ENCODE peak calls at places on chromosomes 1 and 21, in seven cellular contexts. One of them, this sample, is unnamed.

GRCh38 chr1:181936768-181937581 is 124.5 kb downstream of the ZNF648 start:
- DNase-seq in GM12865: peak; percentile 92
- DNase-seq in left ventricle myocardium inferior: no peak
- DNase-seq in gastrocnemius medialis: no peak
- DNase-seq in upper lobe of left lung: peak; percentile 43
- DNase-seq in mucosa of descending colon: peak; percentile 42
- DNase-seq in foreskin fibroblast: no peak
- DNase-seq in this sample: peak; percentile 20

GRCh38 chr1:28510350-28511223 is 4.7 kb downstream of the RCC1 start:
- DNase-seq in left ventricle myocardium inferior: no peak
- DNase-seq in mucosa of descending colon: no peak
- DNase-seq in gastrocnemius medialis: no peak
- DNase-seq in upper lobe of left lung: no peak
- DNase-seq in GM12865: peak; percentile 84
- DNase-seq in foreskin fibroblast: peak; percentile 69
- DNase-seq in this sample: peak; percentile 64

GRCh38 chr1:212432706-212433576 is at the start of gene NENF:
- DNase-seq in gastrocnemius medialis: peak; percentile 71
- DNase-seq in mucosa of descending colon: peak; percentile 93
- DNase-seq in left ventricle myocardium inferior: peak; percentile 88
- DNase-seq in upper lobe of left lung: peak; percentile 87
- DNase-seq in GM12865: peak; percentile 85
- DNase-seq in foreskin fibroblast: peak; percentile 96
- DNase-seq in this sample: peak; percentile 70

GRCh38 chr1:112674986-112675727 is 698 bp downstream of the MOV10 start:
- DNase-seq in mucosa of descending colon: no peak
- DNase-seq in foreskin fibroblast: peak; percentile 71
- DNase-seq in GM12865: no peak
- DNase-seq in upper lobe of left lung: no peak
- DNase-seq in gastrocnemius medialis: peak; percentile 36
- DNase-seq in left ventricle myocardium inferior: peak; percentile 49
- DNase-seq in this sample: peak; percentile 7

GRCh38 chr1:36962991-36963390 is 71.3 kb downstream of the GRIK3 start:
- DNase-seq in gastrocnemius medialis: no peak
- DNase-seq in foreskin fibroblast: no peak
- DNase-seq in left ventricle myocardium inferior: no peak
- DNase-seq in upper lobe of left lung: no peak
- DNase-seq in GM12865: no peak
- DNase-seq in mucosa of descending colon: no peak
- DNase-seq in this sample: no peak

GRCh38 chr21:25039461-25040380 is 567.6 kb downstream of the MRPL39 start:
- DNase-seq in left ventricle myocardium inferior: no peak
- DNase-seq in GM12865: peak; percentile 73
- DNase-seq in mucosa of descending colon: no peak
- DNase-seq in gastrocnemius medialis: no peak
- DNase-seq in upper lobe of left lung: no peak
- DNase-seq in foreskin fibroblast: no peak
- DNase-seq in this sample: peak; percentile 5

GRCh38 chr21:21238882-21239400 is 240.7 kb downstream of the NCAM2 start:
- DNase-seq in mucosa of descending colon: no peak
- DNase-seq in GM12865: no peak
- DNase-seq in foreskin fibroblast: no peak
- DNase-seq in upper lobe of left lung: no peak
- DNase-seq in left ventricle myocardium inferior: no peak
- DNase-seq in gastrocnemius medialis: no peak
- DNase-seq in this sample: no peak

GRCh38 chr1:50747394-50747793 is 212.7 kb downstream of the FAF1 start:
- DNase-seq in gastrocnemius medialis: no peak
- DNase-seq in mucosa of descending colon: no peak
- DNase-seq in foreskin fibroblast: no peak
- DNase-seq in left ventricle myocardium inferior: no peak
- DNase-seq in GM12865: no peak
- DNase-seq in upper lobe of left lung: no peak
- DNase-seq in this sample: no peak

GRCh38 chr1:112522621-112523020 is 13.9 kb downstream of the WNT2B start:
- DNase-seq in GM12865: no peak
- DNase-seq in left ventricle myocardium inferior: no peak
- DNase-seq in gastrocnemius medialis: no peak
- DNase-seq in upper lobe of left lung: no peak
- DNase-seq in foreskin fibroblast: peak; percentile 93
- DNase-seq in mucosa of descending colon: no peak
- DNase-seq in this sample: peak; percentile 93

GRCh38 chr1:77039739-77040138 is 172.5 kb downstream of the ST6GALNAC5 start:
- DNase-seq in left ventricle myocardium inferior: no peak
- DNase-seq in mucosa of descending colon: no peak
- DNase-seq in gastrocnemius medialis: no peak
- DNase-seq in foreskin fibroblast: peak; percentile 94
- DNase-seq in upper lobe of left lung: no peak
- DNase-seq in GM12865: no peak
- DNase-seq in this sample: peak; percentile 99

GRCh38 chr1:229855999-229856650 is 210.9 kb upstream of the GALNT2 start:
- DNase-seq in upper lobe of left lung: no peak
- DNase-seq in left ventricle myocardium inferior: no peak
- DNase-seq in mucosa of descending colon: no peak
- DNase-seq in GM12865: peak; percentile 84
- DNase-seq in gastrocnemius medialis: peak; percentile 53
- DNase-seq in foreskin fibroblast: peak; percentile 9
- DNase-seq in this sample: no peak
- H3K4me3 ChIP-seq in upper lobe of left lung: peak overlapping the region; percentile 5
- H3K4me3 ChIP-seq in left ventricle myocardium inferior: peak overlapping the region; percentile 10
- H3K4me3 ChIP-seq in mucosa of descending colon: no peak overlapping the region
- H3K4me3 ChIP-seq in GM12865: peak overlapping the region; percentile 34
- H3K4me3 ChIP-seq in gastrocnemius medialis: peak overlapping the region; percentile 19
- H3K4me3 ChIP-seq in foreskin fibroblast: peak overlapping the region; percentile 18
- H3K4me3 ChIP-seq in this sample: no peak overlapping the region

GRCh38 chr1:62832276-62832675 is 48.3 kb downstream of the ATG4C start:
- DNase-seq in mucosa of descending colon: no peak
- DNase-seq in upper lobe of left lung: no peak
- DNase-seq in gastrocnemius medialis: no peak
- DNase-seq in foreskin fibroblast: no peak
- DNase-seq in left ventricle myocardium inferior: no peak
- DNase-seq in GM12865: no peak
- DNase-seq in this sample: no peak

GRCh38 chr1:62823556-62823955 is 39.6 kb downstream of the ATG4C start:
- DNase-seq in GM12865: no peak
- DNase-seq in mucosa of descending colon: no peak
- DNase-seq in gastrocnemius medialis: no peak
- DNase-seq in left ventricle myocardium inferior: no peak
- DNase-seq in upper lobe of left lung: no peak
- DNase-seq in foreskin fibroblast: peak; percentile 11
- DNase-seq in this sample: no peak

DNA sequence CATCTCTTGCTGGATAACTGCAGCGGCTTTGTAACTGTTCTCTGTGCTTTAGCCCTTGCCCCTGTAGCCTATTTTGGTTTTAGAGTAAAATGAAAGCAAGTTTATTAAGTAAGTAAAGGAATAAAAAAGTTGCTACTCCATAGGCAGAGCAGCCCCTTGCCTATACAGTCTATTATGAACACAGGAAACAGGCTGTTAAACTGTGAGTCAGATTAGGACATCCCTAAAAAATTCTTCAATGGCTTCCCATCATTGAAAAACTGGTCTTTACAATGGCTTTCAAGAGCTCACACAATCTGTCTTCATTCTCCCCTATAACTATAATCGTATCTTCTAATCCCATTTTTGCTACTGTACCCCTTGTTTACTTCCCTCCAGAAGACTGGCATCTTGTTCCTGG is 43.0 kb downstream of the ATG4C start:
- DNase-seq in upper lobe of left lung: no peak
- DNase-seq in GM12865: no peak
- DNase-seq in gastrocnemius medialis: no peak
- DNase-seq in mucosa of descending colon: no peak
- DNase-seq in left ventricle myocardium inferior: no peak
- DNase-seq in foreskin fibroblast: peak; percentile 1
- DNase-seq in this sample: no peak
- TF ChIP-seq CTCF in upper lobe of left lung: no peak
- TF ChIP-seq CTCF in GM12865: no peak
- TF ChIP-seq CTCF in gastrocnemius medialis: no peak
- TF ChIP-seq CTCF in mucosa of descending colon: no peak
- TF ChIP-seq CTCF in left ventricle myocardium inferior: no peak
- TF ChIP-seq CTCF in foreskin fibroblast: no peak
- TF ChIP-seq CTCF in this sample: no peak

GRCh38 chr1:55039342-55040082 is at the start of gene PCSK9:
- DNase-seq in upper lobe of left lung: peak; percentile 70
- DNase-seq in gastrocnemius medialis: no peak
- DNase-seq in left ventricle myocardium inferior: no peak
- DNase-seq in mucosa of descending colon: peak; percentile 73
- DNase-seq in foreskin fibroblast: peak; percentile 55
- DNase-seq in GM12865: no peak
- DNase-seq in this sample: peak; percentile 66
- H3K4me3 ChIP-seq in upper lobe of left lung: peak within 1 kb of the TSS; percentile 41
- H3K4me3 ChIP-seq in gastrocnemius medialis: peak within 1 kb of the TSS; percentile 25
- H3K4me3 ChIP-seq in left ventricle myocardium inferior: peak within 1 kb of the TSS; percentile 50
- H3K4me3 ChIP-seq in mucosa of descending colon: no peak within 1 kb of the TSS
- H3K4me3 ChIP-seq in foreskin fibroblast: peak within 1 kb of the TSS; percentile 32
- H3K4me3 ChIP-seq in GM12865: no peak within 1 kb of the TSS
- H3K4me3 ChIP-seq in this sample: peak within 1 kb of the TSS; percentile 61

GRCh38 chr1:155228096-155228427 is 19.6 kb downstream of the MTX1 start:
- DNase-seq in upper lobe of left lung: no peak
- DNase-seq in GM12865: no peak
- DNase-seq in mucosa of descending colon: no peak
- DNase-seq in gastrocnemius medialis: no peak
- DNase-seq in foreskin fibroblast: no peak
- DNase-seq in left ventricle myocardium inferior: no peak
- DNase-seq in this sample: no peak
- TF ChIP-seq CTCF in upper lobe of left lung: no peak
- TF ChIP-seq CTCF in GM12865: no peak
- TF ChIP-seq CTCF in mucosa of descending colon: no peak
- TF ChIP-seq CTCF in gastrocnemius medialis: no peak
- TF ChIP-seq CTCF in foreskin fibroblast: no peak
- TF ChIP-seq CTCF in left ventricle myocardium inferior: no peak
- TF ChIP-seq CTCF in this sample: no peak

DNA sequence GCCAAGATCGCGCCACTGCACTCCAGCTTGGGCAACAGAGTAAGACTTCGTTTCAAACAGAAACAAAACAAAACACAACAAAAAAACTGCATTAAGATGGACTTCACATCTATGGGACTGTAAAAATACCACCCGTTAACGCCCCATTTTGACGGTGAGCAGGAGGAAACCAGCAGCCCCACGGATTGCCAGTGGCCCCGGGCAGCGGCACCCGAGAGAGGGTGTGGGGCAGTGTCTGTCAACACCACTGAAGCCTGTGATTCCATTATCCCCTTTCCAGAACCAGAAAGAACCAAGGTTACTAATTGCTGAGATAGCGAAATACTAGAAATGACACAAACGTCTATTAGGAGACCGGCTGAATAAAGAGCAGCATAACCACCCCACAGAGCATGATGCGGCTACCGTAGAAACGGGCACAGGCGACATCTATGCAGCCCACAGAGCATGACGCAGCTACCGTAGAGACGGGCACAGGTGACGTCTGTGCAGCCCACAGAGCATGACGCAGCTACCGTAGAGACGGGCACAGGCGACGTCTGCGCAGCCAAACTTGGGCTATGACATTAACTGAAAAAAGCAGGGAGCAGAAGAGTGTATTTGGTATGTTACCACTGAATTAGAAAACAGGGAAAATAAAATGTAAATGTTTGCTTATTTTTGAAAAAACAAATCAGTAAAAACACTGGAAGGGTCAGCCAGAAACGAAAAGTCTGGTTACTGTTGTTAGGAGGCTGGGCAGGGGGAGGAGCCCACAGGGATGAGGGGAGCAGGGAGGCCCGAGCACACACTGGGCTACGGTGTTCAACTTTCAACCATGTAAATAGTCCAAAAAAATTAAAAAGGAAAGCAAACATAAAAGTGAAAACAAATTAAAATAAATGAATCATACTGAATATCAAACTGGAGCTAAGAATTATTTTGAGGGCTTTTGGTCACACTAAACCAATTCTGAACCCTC is 96.5 kb downstream of the NPHP4 start:
- DNase-seq in left ventricle myocardium inferior: no peak
- DNase-seq in gastrocnemius medialis: no peak
- DNase-seq in foreskin fibroblast: no peak
- DNase-seq in GM12865: no peak
- DNase-seq in upper lobe of left lung: no peak
- DNase-seq in mucosa of descending colon: no peak
- DNase-seq in this sample: no peak
- H3K4me3 ChIP-seq in left ventricle myocardium inferior: no peak overlapping the region
- H3K4me3 ChIP-seq in gastrocnemius medialis: no peak overlapping the region
- H3K4me3 ChIP-seq in foreskin fibroblast: no peak overlapping the region
- H3K4me3 ChIP-seq in GM12865: no peak overlapping the region
- H3K4me3 ChIP-seq in upper lobe of left lung: no peak overlapping the region
- H3K4me3 ChIP-seq in mucosa of descending colon: no peak overlapping the region
- H3K4me3 ChIP-seq in this sample: no peak overlapping the region

DNA sequence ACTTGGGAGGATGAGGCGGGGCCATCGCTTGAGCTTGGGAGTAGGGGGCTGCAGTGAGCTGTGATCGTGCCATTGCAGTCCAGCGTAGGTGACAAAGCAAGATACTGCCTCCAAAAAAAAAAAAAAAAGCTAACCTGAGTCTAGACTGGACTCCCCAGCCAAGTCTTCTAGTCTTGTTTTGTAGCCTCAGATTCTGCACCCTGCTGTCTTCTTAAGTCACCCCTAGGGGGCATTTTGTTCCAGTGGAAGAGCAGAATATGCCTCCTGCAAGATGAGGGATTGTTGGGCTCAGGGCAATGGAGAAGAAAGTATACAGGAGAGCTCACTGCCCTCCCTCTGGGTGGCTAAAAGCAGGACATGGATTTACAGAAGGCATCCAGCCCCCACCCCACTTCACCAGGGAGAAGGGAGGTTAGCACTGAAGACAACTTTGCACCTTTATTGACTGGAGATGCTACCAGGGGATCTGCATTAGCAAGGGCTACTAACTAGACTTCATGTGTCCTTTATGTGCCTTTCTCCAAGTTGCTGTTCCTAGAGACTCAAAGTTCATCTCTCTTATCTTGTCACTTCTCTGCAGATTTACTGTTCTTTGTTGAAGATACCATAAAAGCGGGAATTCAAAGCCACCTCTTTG is 15.3 kb upstream of the RNF187 start:
- DNase-seq in foreskin fibroblast: peak; percentile 38
- DNase-seq in gastrocnemius medialis: no peak
- DNase-seq in upper lobe of left lung: no peak
- DNase-seq in GM12865: peak; percentile 69
- DNase-seq in left ventricle myocardium inferior: no peak
- DNase-seq in mucosa of descending colon: no peak
- DNase-seq in this sample: peak; percentile 66
- TF ChIP-seq CTCF in foreskin fibroblast: peak; percentile 36
- TF ChIP-seq CTCF in gastrocnemius medialis: peak; percentile 7
- TF ChIP-seq CTCF in upper lobe of left lung: peak; percentile 27
- TF ChIP-seq CTCF in GM12865: peak; percentile 63
- TF ChIP-seq CTCF in left ventricle myocardium inferior: peak; percentile 54
- TF ChIP-seq CTCF in mucosa of descending colon: no peak
- TF ChIP-seq CTCF in this sample: peak; percentile 66

GRCh38 chr21:42063206-42063577 is 7.9 kb upstream of the UMODL1 start:
- DNase-seq in foreskin fibroblast: no peak
- DNase-seq in mucosa of descending colon: peak; percentile 66
- DNase-seq in upper lobe of left lung: peak; percentile 63
- DNase-seq in left ventricle myocardium inferior: no peak
- DNase-seq in gastrocnemius medialis: no peak
- DNase-seq in GM12865: peak; percentile 74
- DNase-seq in this sample: no peak
- H3K4me3 ChIP-seq in foreskin fibroblast: no peak overlapping the region
- H3K4me3 ChIP-seq in mucosa of descending colon: no peak overlapping the region
- H3K4me3 ChIP-seq in upper lobe of left lung: peak overlapping the region; percentile 21
- H3K4me3 ChIP-seq in left ventricle myocardium inferior: no peak overlapping the region
- H3K4me3 ChIP-seq in gastrocnemius medialis: no peak overlapping the region
- H3K4me3 ChIP-seq in GM12865: peak overlapping the region; percentile 73
- H3K4me3 ChIP-seq in this sample: no peak overlapping the region

DNA sequence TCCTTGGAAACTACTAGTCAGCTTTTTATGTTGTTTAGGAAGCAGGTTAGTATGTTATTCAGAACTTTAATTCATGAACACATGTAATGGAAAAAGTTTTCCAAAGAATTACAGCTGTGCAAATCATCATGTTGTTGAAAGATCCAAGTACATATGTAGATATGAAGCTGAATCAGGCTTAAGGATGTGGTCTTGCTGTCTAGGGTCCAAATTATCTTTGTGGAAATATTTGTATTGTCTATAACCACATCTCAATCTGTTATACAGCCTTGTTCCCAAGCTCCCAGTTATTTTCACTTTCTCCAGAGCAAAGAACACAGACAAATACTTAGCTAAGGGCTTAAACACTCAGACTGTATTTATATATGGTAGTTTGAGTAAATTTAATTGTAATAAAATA is 231.5 kb downstream of the TPR start:
- DNase-seq in mucosa of descending colon: no peak
- DNase-seq in gastrocnemius medialis: no peak
- DNase-seq in upper lobe of left lung: no peak
- DNase-seq in left ventricle myocardium inferior: no peak
- DNase-seq in foreskin fibroblast: no peak
- DNase-seq in GM12865: no peak
- DNase-seq in this sample: peak; percentile 6
- TF ChIP-seq CTCF in mucosa of descending colon: no peak
- TF ChIP-seq CTCF in gastrocnemius medialis: no peak
- TF ChIP-seq CTCF in upper lobe of left lung: no peak
- TF ChIP-seq CTCF in left ventricle myocardium inferior: no peak
- TF ChIP-seq CTCF in foreskin fibroblast: no peak
- TF ChIP-seq CTCF in GM12865: no peak
- TF ChIP-seq CTCF in this sample: no peak